ENCODE peak calls at places on chromosome 4, in four cellular contexts. V, D, G and I are unnamed samples.
A peak's percentile ranks its signal among the peaks of the same experiment; 100 is the strongest.

GRCh38 chr4:13329340-13329850 is 154.7 kb downstream of the RAB28 start:
- DNase-seq in D (no peak), V (no peak), G (no peak), I (no peak)

GRCh38 chr4:175691791-175692190 is 120.3 kb downstream of the GPM6A start:
- DNase-seq in D (no peak), G (no peak), V (no peak), I (no peak)

GRCh38 chr4:69054578-69055200 is 41.6 kb upstream of the UGT2B7 start:
- DNase-seq in V (peak; percentile 43), D (no peak), G (no peak), I (no peak)

GRCh38 chr4:1359161-1359535 is 12.1 kb downstream of the UVSSA start:
- DNase-seq in G (no peak), V (no peak), D (no peak), I (no peak)

GRCh38 chr4:25913056-25913850 is 767 bp upstream of the SMIM20 start:
- DNase-seq in V (no peak), D (peak; percentile 68), G (peak; percentile 82), I (peak; percentile 38)

GRCh38 chr4:16264798-16265197 is 38.5 kb upstream of the TAPT1 start:
- DNase-seq in G (no peak), V (no peak), D (no peak), I (no peak)

GRCh38 chr4:122612540-122612939 is 8.3 kb downstream of the IL21 start:
- DNase-seq in D (no peak), G (no peak), V (no peak), I (no peak)

GRCh38 chr4:112855058-112855457 is 194.4 kb upstream of the ANK2 start:
- DNase-seq in V (no peak), G (no peak), D (no peak), I (no peak)

GRCh38 chr4:105780176-105780575 is 71.6 kb downstream of the GSTCD start:
- DNase-seq in V (no peak), D (no peak), G (no peak), I (no peak)

GRCh38 chr4:8355864-8356565 is 84.5 kb downstream of the ACOX3 start:
- DNase-seq in D (no peak), G (no peak), V (no peak), I (no peak)

GRCh38 chr4:56737666-56738065 is 56.6 kb upstream of the HOPX start:
- DNase-seq in V (no peak), D (no peak), G (no peak), I (no peak)

GRCh38 chr4:145345401-145345800 is 136.3 kb upstream of the SMAD1 start:
- DNase-seq in G (no peak), V (no peak), D (no peak), I (no peak)

GRCh38 chr4:136863756-136864155 is 668.5 kb downstream of the PCDH18 start:
- DNase-seq in V (no peak), D (no peak), G (no peak), I (no peak)

GRCh38 chr4:61588621-61589020 is 388.5 kb downstream of the ADGRL3 start:
- DNase-seq in G (no peak), D (no peak), V (no peak), I (no peak)

GRCh38 chr4:113784497-113785254 is 23.1 kb upstream of the CAMK2D start:
- DNase-seq in V (peak; percentile 91), D (no peak), G (no peak), I (no peak)

GRCh38 chr4:75880278-75880677 is 22.0 kb downstream of the PPEF2 start:
- DNase-seq in V (no peak), G (no peak), D (no peak), I (no peak)

GRCh38 chr4:55754754-55755350 is 64.7 kb upstream of the EXOC1L start:
- DNase-seq in G (no peak), D (no peak), V (no peak), I (no peak)

GRCh38 chr4:73259552-73260140 is 1.0 kb upstream of the ANKRD17 start:
- DNase-seq in V (no peak), D (no peak), G (no peak), I (no peak)

GRCh38 chr4:143625632-143626031 is 74.8 kb downstream of the FREM3 start:
- DNase-seq in D (no peak), V (no peak), G (no peak), I (no peak)

GRCh38 chr4:87875187-87875586 is 42.4 kb downstream of the MEPE start:
- DNase-seq in V (no peak), D (no peak), G (no peak), I (no peak)

GRCh38 chr4:88738146-88738545 is 40.5 kb upstream of the NAP1L5 start:
- DNase-seq in D (no peak), G (no peak), V (no peak), I (no peak)

GRCh38 chr4:99649208-99649607 is 8.4 kb downstream of the C4orf54 start:
- DNase-seq in D (no peak), V (no peak), G (no peak), I (no peak)

GRCh38 chr4:168527560-168527959 is 30.7 kb downstream of the PALLD start:
- DNase-seq in G (no peak), D (no peak), V (no peak), I (no peak)

GRCh38 chr4:4733663-4734062 is 125.8 kb upstream of the MSX1 start:
- DNase-seq in V (no peak), D (no peak), G (no peak), I (no peak)

GRCh38 chr4:107252621-107253020 is 216.5 kb upstream of the DKK2 start:
- DNase-seq in D (no peak), G (no peak), V (no peak), I (no peak)

GRCh38 chr4:58658701-58659100 is 1548.5 kb upstream of the IGFBP7 start:
- DNase-seq in D (no peak), G (no peak), V (no peak), I (no peak)

GRCh38 chr4:155666701-155667537 is at the start of gene GUCY1A1:
- DNase-seq in G (peak; percentile 51), D (peak; percentile 74), V (no peak), I (peak; percentile 28)

GRCh38 chr4:22932326-22932725 is 239.6 kb downstream of the GBA3 start:
- DNase-seq in G (no peak), V (no peak), D (no peak), I (no peak)

GRCh38 chr4:116358633-116359222 is 726.6 kb downstream of the TRAM1L1 start:
- DNase-seq in V (peak; percentile 7), D (no peak), G (no peak), I (no peak)

GRCh38 chr4:39637572-39638357 is 900 bp downstream of the SMIM14 start:
- DNase-seq in G (peak; percentile 73), D (no peak), V (no peak), I (peak; percentile 60)

GRCh38 chr4:10117424-10118354 is 1.1 kb upstream of the WDR1 start:
- DNase-seq in D (peak; percentile 75), V (no peak), G (no peak), I (no peak)

GRCh38 chr4:18202510-18202909 is 181.0 kb upstream of the LCORL start:
- DNase-seq in V (no peak), D (no peak), G (no peak), I (no peak)
- H3K9me3 ChIP-seq in V (peaks cover 2% of the 10 kb centered on the region), D (no peaks in the 10 kb centered on the region), G (no peaks in the 10 kb centered on the region), I (no peaks in the 10 kb centered on the region)

GRCh38 chr4:121462660-121463261 is 81.9 kb upstream of the QRFPR start:
- DNase-seq in G (no peak), D (no peak), V (peak; percentile 24), I (no peak)

GRCh38 chr4:121459056-121459455 is 78.2 kb upstream of the QRFPR start:
- DNase-seq in G (no peak), V (no peak), D (no peak), I (no peak)

GRCh38 chr4:121464854-121465253 is 84.0 kb upstream of the QRFPR start:
- DNase-seq in V (no peak), D (no peak), G (no peak), I (no peak)
- TF ChIP-seq CTCF in V (no peak), D (no peak), G (no peak), I (no peak)

GRCh38 chr4:141375855-141376254 is 155.2 kb downstream of the ZNF330 start:
- DNase-seq in D (no peak), V (peak; percentile 63), G (no peak), I (no peak)
- H3K9me3 ChIP-seq in D (no peaks in the 10 kb centered on the region), V (no peaks in the 10 kb centered on the region), G (no peaks in the 10 kb centered on the region), I (peaks cover 4% of the 10 kb centered on the region)

GRCh38 chr4:15162465-15163283 is 160.4 kb downstream of the CPEB2 start:
- DNase-seq in V (no peak), D (no peak), G (no peak), I (no peak)
- TF ChIP-seq CTCF in V (peak; percentile 66), D (peak; percentile 30), G (no peak), I (peak; percentile 53)

GRCh38 chr4:3054169-3054759 is 20.1 kb downstream of the HTT-AS start:
- DNase-seq in G (no peak), V (no peak), D (no peak), I (no peak)
- H3K9me3 ChIP-seq in G (peaks cover 14% of the 10 kb centered on the region), V (peaks cover 15% of the 10 kb centered on the region), D (no peaks in the 10 kb centered on the region), I (peaks cover 21% of the 10 kb centered on the region)

GRCh38 chr4:89863533-89863932 is 26.6 kb upstream of the SNCA start:
- DNase-seq in G (no peak), D (no peak), V (no peak), I (no peak)

GRCh38 chr4:89868261-89868660 is 26.4 kb upstream of the MMRN1 start:
- DNase-seq in D (no peak), V (no peak), G (no peak), I (no peak)

GRCh38 chr4:89871211-89871610 is 23.4 kb upstream of the MMRN1 start:
- DNase-seq in V (no peak), G (no peak), D (no peak), I (no peak)

GRCh38 chr4:89868999-89869589 is 25.6 kb upstream of the MMRN1 start:
- DNase-seq in G (no peak), D (no peak), V (no peak), I (no peak)
- TF ChIP-seq CTCF in G (peak; percentile 16), D (peak; percentile 25), V (peak; percentile 55), I (peak; percentile 67)

GRCh38 chr4:83699358-83699757 is 163.4 kb downstream of the GPAT3 start:
- DNase-seq in V (no peak), D (no peak), G (no peak), I (no peak)
- H3K9me3 ChIP-seq in V (no peaks in the 10 kb centered on the region), D (no peaks in the 10 kb centered on the region), G (peaks cover 5% of the 10 kb centered on the region), I (peaks cover 25% of the 10 kb centered on the region)